ENCODE peak calls at places on chromosomes 3 and 15, in five cellular contexts. N is foreskin keratinocyte, G is transverse colon, V is stomach, R is pancreas. X is an unnamed sample.
A peak's percentile ranks its signal among the peaks of the same experiment; 100 is the strongest.

GRCh38 chr3:48399387-48400172 is 27.6 kb downstream of the FBXW12 start:
- DNase-seq in N (no peak), G (no peak), V (no peak), R (peak; percentile 85), X (peak; percentile 29)

GRCh38 chr3:157527471-157527881 is 24.3 kb upstream of the VEPH1 start:
- DNase-seq in N (no peak), G (no peak), V (no peak), R (no peak), X (no peak)

GRCh38 chr3:175149675-175150074 is 290.5 kb downstream of the NAALADL2 start:
- DNase-seq in N (peak; percentile 77), G (peak; percentile 68), V (peak; percentile 32), R (peak; percentile 46), X (peak; percentile 52)

GRCh38 chr15:27250223-27250622 is 279.2 kb downstream of the GABRG3 start:
- DNase-seq in N (no peak), G (no peak), V (no peak), R (no peak), X (no peak)

GRCh38 chr3:33131328-33132018 is 17.7 kb downstream of the CRTAP start:
- DNase-seq in N (peak; percentile 25), G (no peak), V (peak; percentile 51), R (no peak), X (no peak)

GRCh38 chr3:180036092-180036677 is 552 bp downstream of the PEX5L start:
- DNase-seq in N (no peak), G (no peak), V (no peak), R (no peak), X (no peak)

GRCh38 chr3:64343692-64344440 is 118.6 kb upstream of the PRICKLE2 start:
- DNase-seq in N (no peak), G (no peak), V (no peak), R (no peak), X (no peak)

GRCh38 chr15:35784745-35785144 is 238.8 kb upstream of the DPH6 start:
- DNase-seq in N (no peak), G (no peak), V (no peak), R (no peak), X (no peak)

GRCh38 chr3:67558429-67558828 is 96.0 kb downstream of the SUCLG2 start:
- DNase-seq in N (no peak), G (no peak), V (no peak), R (no peak), X (no peak)

GRCh38 chr3:129424185-129424841 is 4.1 kb downstream of the EFCAB12 start:
- DNase-seq in N (peak; percentile 90), G (peak; percentile 35), V (peak; percentile 50), R (no peak), X (peak; percentile 58)

GRCh38 chr15:61474796-61475195 is 245.7 kb upstream of the RORA start:
- DNase-seq in N (no peak), G (no peak), V (no peak), R (no peak), X (no peak)

GRCh38 chr15:43514241-43515057 is 3.0 kb upstream of the MAP1A start:
- DNase-seq in N (no peak), G (peak; percentile 22), V (no peak), R (no peak), X (no peak)

GRCh38 chr3:188298585-188298984 is 144.6 kb downstream of the LPP start:
- DNase-seq in N (no peak), G (no peak), V (no peak), R (no peak), X (no peak)

GRCh38 chr15:91099616-91100560 is at the start of gene SV2B:
- DNase-seq in N (no peak), G (no peak), V (peak; percentile 31), R (peak; percentile 50), X (no peak)

GRCh38 chr3:105553851-105554250 is 187.1 kb downstream of the ALCAM start:
- DNase-seq in N (no peak), G (no peak), V (no peak), R (no peak), X (no peak)

GRCh38 chr15:74867562-74868458 is 5.4 kb downstream of the SCAMP2 start:
- DNase-seq in N (no peak), G (peak; percentile 58), V (peak; percentile 52), R (no peak), X (no peak)

GRCh38 chr15:81000144-81000625 is 538 bp upstream of the TLNRD1 start:
- DNase-seq in N (no peak), G (no peak), V (no peak), R (no peak), X (no peak)

GRCh38 chr15:27561816-27562215 is 537.3 kb downstream of the OCA2 start:
- DNase-seq in N (no peak), G (no peak), V (no peak), R (no peak), X (no peak)

GRCh38 chr15:57950381-57950946 is 115.0 kb downstream of the ALDH1A2 start:
- DNase-seq in N (no peak), G (no peak), V (no peak), R (no peak), X (no peak)

GRCh38 chr15:60392986-60393811 is 4.6 kb downstream of the ANXA2 start:
- DNase-seq in N (peak; percentile 99), G (peak; percentile 72), V (peak; percentile 55), R (peak; percentile 81), X (peak; percentile 98)

GRCh38 chr3:171690291-171690690 is 120.0 kb downstream of the PLD1 start:
- DNase-seq in N (no peak), G (no peak), V (no peak), R (no peak), X (no peak)

GRCh38 chr3:133965033-133965570 is 64.6 kb downstream of the SLCO2A1 start:
- DNase-seq in N (no peak), G (no peak), V (no peak), R (no peak), X (no peak)

GRCh38 chr3:137012097-137012501 is 54.3 kb downstream of the IL20RB start:
- DNase-seq in N (peak; percentile 27), G (no peak), V (no peak), R (no peak), X (no peak)

GRCh38 chr3:137010137-137010536 is 52.4 kb downstream of the IL20RB start:
- DNase-seq in N (no peak), G (no peak), V (no peak), R (no peak), X (no peak)

GRCh38 chr3:137008976-137009375 is 51.2 kb downstream of the IL20RB start:
- DNase-seq in N (no peak), G (no peak), V (no peak), R (no peak), X (no peak)

DNA sequence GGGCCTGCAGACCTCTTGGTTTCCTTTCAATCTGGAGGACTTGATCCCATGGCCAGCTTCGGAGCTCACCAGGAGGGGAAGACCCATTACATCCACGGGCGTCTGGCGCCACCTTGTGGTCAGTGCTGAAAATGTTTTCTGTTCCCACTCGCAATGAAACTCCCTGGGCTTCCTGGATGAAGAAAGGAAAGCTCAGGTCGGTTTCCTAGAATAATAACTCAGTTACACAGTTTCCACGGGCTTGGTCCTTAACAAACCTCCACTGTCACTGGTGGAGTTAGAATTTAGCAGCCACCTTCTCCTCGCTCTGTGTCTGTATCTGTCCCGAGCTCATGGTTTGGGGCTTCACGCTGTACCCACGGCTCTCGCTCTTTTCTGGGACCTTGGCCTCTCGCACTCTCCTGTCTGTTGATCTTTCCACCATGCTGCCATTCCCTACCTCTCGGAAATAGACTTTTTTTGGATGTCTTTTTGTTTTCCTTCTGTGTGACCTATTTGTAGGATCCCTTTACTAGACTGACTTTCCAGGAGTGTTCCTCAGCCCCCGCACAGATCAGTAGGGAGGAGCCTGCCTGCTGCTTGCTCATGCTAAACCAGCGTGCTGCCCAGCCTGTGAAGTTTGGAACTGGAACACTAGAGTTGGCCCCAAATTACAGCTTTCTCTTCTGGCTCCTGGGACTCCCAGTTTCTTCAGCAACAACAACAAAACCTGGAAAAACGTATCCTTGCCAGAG is 56.3 kb downstream of the IL20RB start:
- DNase-seq in N (peak; percentile 32), G (peak; percentile 94), V (peak; percentile 94), R (peak; percentile 91), X (no peak)
- H3K27ac ChIP-seq in N (no peak overlapping the region), G (peak overlapping the region; percentile 81), V (peak overlapping the region; percentile 70), R (peak overlapping the region; percentile 56), X (no peak overlapping the region)

GRCh38 chr3:45940781-45941365 is 2.4 kb upstream of the CXCR6 start:
- DNase-seq in N (no peak), G (no peak), V (no peak), R (no peak), X (no peak)

GRCh38 chr3:45938858-45939257 is 4.4 kb upstream of the CXCR6 start:
- DNase-seq in N (peak; percentile 43), G (peak; percentile 88), V (peak; percentile 91), R (peak; percentile 70), X (peak; percentile 56)

GRCh38 chr3:45940004-45940780 is 3.1 kb upstream of the CXCR6 start:
- DNase-seq in N (no peak), G (no peak), V (no peak), R (no peak), X (no peak)

GRCh38 chr3:45938043-45938435 is 5.2 kb upstream of the CXCR6 start:
- DNase-seq in N (no peak), G (no peak), V (no peak), R (no peak), X (no peak)

DNA sequence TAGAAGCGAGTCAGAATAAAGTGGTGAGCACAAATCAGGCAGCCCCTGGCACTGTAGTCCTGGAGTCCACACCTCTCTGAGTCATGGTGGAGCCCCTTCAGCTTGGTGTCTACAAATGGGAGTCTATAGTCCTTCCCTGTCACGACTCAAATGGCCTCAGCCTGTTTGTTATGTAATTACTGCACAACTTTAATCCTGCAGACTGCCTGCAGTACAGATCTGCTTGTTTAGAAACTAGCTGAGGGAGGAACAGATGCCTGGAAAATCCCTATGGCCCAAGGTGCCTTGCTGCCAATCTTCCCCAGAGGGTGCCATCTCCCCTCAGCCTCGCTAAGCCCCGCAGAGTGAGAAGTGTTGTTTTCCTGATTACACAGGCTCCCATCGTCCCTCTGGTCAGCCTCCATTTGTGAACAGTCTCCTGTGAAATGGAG is 3.9 kb upstream of the CXCR6 start:
- DNase-seq in N (no peak), G (no peak), V (no peak), R (no peak), X (no peak)
- H3K27ac ChIP-seq in N (no peak overlapping the region), G (no peak overlapping the region), V (no peak overlapping the region), R (no peak overlapping the region), X (no peak overlapping the region)

DNA sequence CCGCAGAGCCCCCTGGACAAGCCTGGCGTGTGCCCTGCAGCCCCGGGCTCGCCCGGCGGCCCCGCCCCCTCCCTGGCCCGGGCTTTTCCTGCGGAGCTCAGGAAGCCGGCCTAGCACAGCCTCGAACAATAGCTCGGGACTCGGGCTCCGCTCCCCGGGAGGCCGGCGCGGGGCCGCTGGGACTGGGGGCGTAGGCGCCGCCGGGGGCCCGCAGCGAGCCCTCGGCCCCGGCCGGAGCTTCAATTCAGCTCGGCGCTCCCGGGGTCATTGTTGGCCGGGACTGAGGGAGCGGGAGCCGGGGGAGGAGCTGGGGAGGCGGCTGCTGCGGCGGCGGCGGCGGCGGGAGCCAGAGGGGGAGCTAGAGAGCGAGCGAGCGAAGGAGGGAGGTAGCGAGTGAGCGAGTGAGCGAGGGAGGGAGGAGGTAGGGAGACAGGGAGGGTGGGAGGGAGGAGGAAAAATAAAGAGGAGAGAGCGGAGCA is 41.0 kb upstream of the ROPN1 start:
- DNase-seq in N (peak; percentile 8), G (peak; percentile 90), V (peak; percentile 84), R (peak; percentile 87), X (no peak)
- H3K27ac ChIP-seq in N (peak overlapping the region; percentile 47), G (peak overlapping the region; percentile 83), V (peak overlapping the region; percentile 70), R (peak overlapping the region; percentile 74), X (no peak overlapping the region)

DNA sequence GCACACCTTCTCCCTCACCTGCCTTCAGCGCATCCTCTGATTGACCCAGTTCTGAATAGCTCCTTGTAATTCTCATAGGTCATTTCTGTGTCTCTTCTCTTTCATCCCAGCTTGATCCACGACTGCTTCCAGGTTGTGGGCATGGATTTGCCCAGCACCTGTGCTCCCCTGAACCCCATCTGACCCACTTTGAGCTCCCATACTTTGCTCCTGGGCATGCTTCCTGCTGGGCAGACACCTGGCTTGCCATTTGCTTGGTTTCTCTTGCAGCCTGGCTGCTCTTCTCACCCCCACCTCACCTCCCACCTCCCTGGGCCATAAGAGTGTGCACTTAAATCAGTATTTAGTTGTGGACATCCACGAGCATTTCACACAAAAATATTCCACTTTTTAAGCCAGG is 635.5 kb downstream of the TBL1XR1 start:
- DNase-seq in N (no peak), G (no peak), V (no peak), R (no peak), X (no peak)
- H3K27ac ChIP-seq in N (no peak overlapping the region), G (no peak overlapping the region), V (no peak overlapping the region), R (no peak overlapping the region), X (no peak overlapping the region)

X was measured in epithelial cell of prostate.